ENCODE peak calls at places on chromosomes 3 and 15, in five cellular contexts. G, W, H, T and M are unnamed samples.

GRCh38 chr3:185317674-185318073 is 45.3 kb upstream of the MAP3K13 start:
- DNase-seq in T (peak), W (no peak), H (no peak), G (peak), M (no peak)

GRCh38 chr3:171944109-171945016 is 95.0 kb upstream of the FNDC3B start:
- DNase-seq in H (no peak), W (no peak), T (peak), G (no peak), M (no peak)

GRCh38 chr15:92803852-92804609 is 96.1 kb upstream of the CHD2 start:
- DNase-seq in W (peak), H (peak), G (peak), T (peak), M (peak)

GRCh38 chr3:27559835-27560234 is 75.7 kb upstream of the SLC4A7 start:
- DNase-seq in H (peak), G (peak), W (no peak), T (peak), M (no peak)

GRCh38 chr15:62288361-62289017 is 123.4 kb upstream of the C2CD4B start:
- DNase-seq in W (no peak), H (no peak), T (no peak), G (no peak), M (no peak)

GRCh38 chr3:42712716-42713372 is 10.2 kb upstream of the HHATL start:
- DNase-seq in H (no peak), T (no peak), W (peak), G (no peak), M (no peak)

GRCh38 chr3:142888484-142889262 is at the start of gene PCOLCE2:
- DNase-seq in G (no peak), W (peak), H (no peak), T (no peak), M (peak)

GRCh38 chr3:125403789-125404188 is 28.7 kb upstream of the ZNF148 start:
- DNase-seq in H (no peak), G (peak), T (peak), W (no peak), M (no peak)

GRCh38 chr15:61702224-61703120 is 357.8 kb downstream of the VPS13C start:
- DNase-seq in H (no peak), G (no peak), W (no peak), T (no peak), M (no peak)

GRCh38 chr15:86555114-86555513 is 475.4 kb downstream of the AGBL1 start:
- DNase-seq in H (no peak), W (no peak), T (no peak), G (no peak), M (no peak)

GRCh38 chr3:47617061-47618010 is 38.7 kb upstream of the CSPG5 start:
- DNase-seq in W (no peak), T (no peak), H (no peak), G (no peak), M (no peak)

GRCh38 chr3:149203758-149204157 is 17.9 kb downstream of the CP start:
- DNase-seq in T (no peak), G (no peak), H (no peak), W (no peak), M (peak)

GRCh38 chr15:97755726-97756125 is 204.8 kb upstream of the ARRDC4 start:
- DNase-seq in H (no peak), T (no peak), W (no peak), G (no peak), M (no peak)

GRCh38 chr3:122085666-122086065 is 30.5 kb downstream of the CD86 start:
- DNase-seq in G (no peak), T (no peak), H (no peak), W (no peak), M (no peak)

GRCh38 chr3:195907730-195908438 is 467 bp downstream of the TNK2 start:
- DNase-seq in T (no peak), H (no peak), W (peak), G (no peak), M (peak)

GRCh38 chr3:127822836-127823589 is 698 bp upstream of the MGLL start:
- DNase-seq in G (peak), H (no peak), W (peak), T (no peak), M (peak)

GRCh38 chr15:69300129-69300588 is 1.4 kb downstream of the PAQR5 start:
- DNase-seq in G (no peak), T (no peak), W (peak), H (no peak), M (no peak)

GRCh38 chr15:92683511-92683834 is 27.9 kb upstream of the FAM174B start:
- DNase-seq in H (no peak), G (peak), W (no peak), T (peak), M (no peak)

GRCh38 chr3:186219211-186219638 is 110.3 kb upstream of the ETV5 start:
- DNase-seq in H (no peak), W (no peak), G (no peak), T (no peak), M (no peak)

GRCh38 chr3:12991861-12992281 is 81.4 kb downstream of the IQSEC1 start:
- DNase-seq in G (no peak), H (no peak), W (no peak), T (no peak), M (no peak)

GRCh38 chr3:194405756-194406155 is 6.7 kb upstream of the GP5 start:
- DNase-seq in H (no peak), G (no peak), T (no peak), W (no peak), M (no peak)

GRCh38 chr3:63753567-63753966 is 65.5 kb upstream of the C3orf49 start:
- DNase-seq in G (peak), T (peak), H (no peak), W (no peak), M (no peak)

GRCh38 chr15:37520026-37520425 is 414.4 kb upstream of the TMCO5A start:
- DNase-seq in G (no peak), W (no peak), H (no peak), T (no peak), M (no peak)

GRCh38 chr15:72375501-72375845 is 341 bp downstream of the HEXA start:
- DNase-seq in W (no peak), T (no peak), H (no peak), G (no peak), M (no peak)

GRCh38 chr15:31202953-31203352 is 101.4 kb upstream of the TRPM1 start:
- DNase-seq in T (no peak), H (no peak), W (no peak), G (no peak), M (no peak)

GRCh38 chr15:83766326-83766725 is 112.4 kb downstream of the ADAMTSL3 start:
- DNase-seq in W (no peak), G (peak), T (peak), H (no peak), M (no peak)

GRCh38 chr3:134060561-134061385 is 31.0 kb upstream of the SLCO2A1 start:
- DNase-seq in W (no peak), G (no peak), T (peak), H (no peak), M (no peak)

GRCh38 chr3:10417849-10418248 is 87.5 kb downstream of the ATP2B2 start:
- DNase-seq in G (peak), H (no peak), W (no peak), T (peak), M (peak)
- TF ChIP-seq CTCF in G (peak), H (peak), W (no peak), T (peak), M (peak)

DNA sequence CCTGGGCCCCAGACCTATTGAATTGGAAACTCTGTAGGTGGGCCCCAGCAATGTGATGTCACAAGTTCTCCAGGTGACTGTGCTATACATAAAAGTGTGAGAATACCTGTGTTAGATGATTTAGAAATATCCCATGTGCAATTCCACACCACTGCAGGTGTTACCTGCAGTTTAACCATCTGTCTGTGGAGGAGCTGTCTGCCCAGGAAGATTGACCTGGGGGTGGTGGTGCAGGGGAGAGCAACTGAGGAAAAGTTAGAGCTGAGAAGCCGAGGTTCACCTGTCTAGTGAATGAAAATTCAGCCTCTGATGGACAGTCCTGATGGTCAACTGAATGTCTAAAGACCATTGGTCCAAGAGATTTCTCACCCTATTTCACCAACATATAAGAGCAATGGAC is 132.2 kb upstream of the SLC24A5 start:
- DNase-seq in W (no peak), G (no peak), T (no peak), H (no peak), M (no peak)
- TF ChIP-seq CTCF in W (no peak), G (no peak), T (no peak), H (no peak), M (peak)

DNA sequence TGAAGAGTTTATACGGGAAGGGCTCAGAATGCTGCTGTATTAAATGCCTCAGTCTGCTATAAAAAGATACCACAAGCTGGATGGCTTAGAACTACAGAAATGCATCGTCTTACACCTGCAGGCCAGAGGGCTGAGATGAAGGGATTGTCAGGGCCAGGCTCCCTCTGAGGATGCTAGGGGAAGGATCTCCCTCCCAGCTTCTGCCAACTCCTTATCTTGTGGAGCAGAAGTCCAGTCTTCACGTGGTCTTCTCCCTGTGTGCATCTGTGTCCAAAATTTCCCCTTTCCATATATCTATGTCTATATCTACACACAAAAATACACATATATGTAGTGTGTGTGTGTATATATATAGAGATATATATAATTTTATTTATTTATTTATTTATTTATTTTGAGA is 3.0 kb downstream of the ALG1L2 start:
- DNase-seq in T (no peak), G (no peak), W (no peak), H (no peak), M (no peak)
- TF ChIP-seq CTCF in T (no peak), G (no peak), W (no peak), H (no peak), M (no peak)

GRCh38 chr3:67601919-67602608 is 52.3 kb downstream of the SUCLG2 start:
- DNase-seq in T (peak), H (no peak), G (no peak), W (no peak), M (no peak)

GRCh38 chr3:67601385-67601784 is 53.0 kb downstream of the SUCLG2 start:
- DNase-seq in H (no peak), T (no peak), G (peak), W (no peak), M (no peak)

GRCh38 chr3:67608034-67608433 is 46.4 kb downstream of the SUCLG2 start:
- DNase-seq in H (no peak), G (no peak), W (no peak), T (no peak), M (no peak)

GRCh38 chr3:67602816-67603215 is 51.6 kb downstream of the SUCLG2 start:
- DNase-seq in G (no peak), T (no peak), H (no peak), W (no peak), M (no peak)

DNA sequence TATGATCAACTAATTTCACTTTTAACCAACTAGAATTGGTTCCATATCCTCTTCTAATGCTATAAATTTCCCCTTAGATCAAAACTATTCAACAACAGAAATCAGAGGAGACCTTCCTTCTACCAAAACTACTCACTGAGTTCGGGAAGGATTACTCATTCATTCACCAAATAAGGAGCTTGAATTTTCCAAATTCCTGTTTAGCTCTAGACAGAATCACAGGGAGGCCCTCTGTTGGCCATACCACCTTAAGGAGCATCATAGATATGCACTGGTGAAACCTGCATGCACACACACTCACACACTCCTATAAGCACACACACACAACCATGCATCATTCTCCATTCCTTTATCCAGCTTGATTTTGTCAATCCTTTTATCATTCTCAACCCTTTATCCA is 49.0 kb downstream of the SUCLG2 start:
- DNase-seq in T (peak), H (peak), W (no peak), G (peak), M (no peak)
- TF ChIP-seq CTCF in T (peak), H (peak), W (peak), G (peak), M (no peak)

GRCh38 chr15:44500555-44500954 is 36.4 kb upstream of the EIF3J start:
- DNase-seq in T (no peak), W (no peak), H (no peak), G (no peak), M (no peak)

GRCh38 chr15:44501768-44502366 is 35.1 kb upstream of the EIF3J start:
- DNase-seq in H (peak), W (no peak), G (peak), T (peak), M (peak)
- TF ChIP-seq CTCF in H (peak), W (peak), G (peak), T (peak), M (peak)

GRCh38 chr3:19946832-19947548 is at the start of gene RAB5A:
- DNase-seq in G (peak), H (peak), W (peak), T (peak), M (peak)
- TF ChIP-seq CTCF in G (no peak), H (no peak), W (no peak), T (no peak), M (no peak)

DNA sequence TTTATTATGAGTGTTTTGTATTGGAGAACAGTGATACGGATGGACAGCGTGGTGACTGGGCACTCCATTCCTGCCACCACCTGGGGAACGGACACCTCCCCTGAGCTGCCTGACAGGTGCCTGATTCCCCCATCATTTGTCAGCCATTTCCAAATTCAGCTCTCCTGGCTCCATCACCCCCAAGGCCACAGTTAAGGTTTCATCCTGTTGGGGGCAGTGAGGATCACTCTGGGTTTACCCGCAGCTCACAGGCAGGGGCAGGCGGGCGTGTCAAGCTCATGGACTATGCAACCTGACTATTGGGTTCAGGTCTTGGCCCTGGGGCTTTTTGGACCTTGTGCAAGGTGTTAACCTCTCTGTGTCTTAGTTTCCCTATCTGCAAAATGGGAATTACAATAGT is 76.3 kb downstream of the RAB11A start:
- DNase-seq in W (no peak), G (no peak), H (no peak), T (no peak), M (no peak)
- TF ChIP-seq CTCF in W (no peak), G (no peak), H (no peak), T (no peak), M (no peak)

GRCh38 chr3:3154879-3155610 is 24.4 kb downstream of the CRBN start:
- DNase-seq in T (no peak), W (no peak), H (no peak), G (no peak), M (no peak)
- TF ChIP-seq CTCF in T (no peak), W (no peak), H (no peak), G (no peak), M (no peak)

GRCh38 chr15:88274534-88275460 is 18.3 kb upstream of the NTRK3 start:
- DNase-seq in H (peak), T (peak), W (peak), G (peak), M (peak)
- TF ChIP-seq CTCF in H (peak), T (peak), W (peak), G (peak), M (peak)

DNA sequence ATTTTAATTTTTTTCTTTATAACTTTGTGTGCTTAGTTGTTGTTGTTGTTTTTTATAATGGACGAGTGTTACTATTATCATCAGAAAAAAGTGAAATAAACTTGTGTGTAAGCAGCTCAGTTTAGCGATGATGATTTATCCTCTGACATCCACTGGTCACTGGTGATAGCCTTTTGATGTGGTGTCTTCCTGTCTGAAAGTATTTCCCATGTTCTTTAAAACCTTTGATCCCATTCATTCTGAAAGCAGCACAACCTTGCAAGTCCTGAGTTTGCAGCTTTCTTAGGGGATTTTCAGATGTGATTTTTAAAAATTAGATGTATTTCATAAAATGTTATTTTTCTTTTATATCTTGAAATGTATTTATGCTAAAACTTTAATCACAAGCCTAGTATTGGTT is 85.9 kb upstream of the ZPLD1 start:
- DNase-seq in H (no peak), T (no peak), W (no peak), G (no peak), M (no peak)
- TF ChIP-seq CTCF in H (no peak), T (no peak), W (no peak), G (no peak), M (no peak)